ENCODE peak calls at places on chromosomes 6 and 20, in six cellular contexts. I, Y, U, R, E and B are unnamed samples.

GRCh38 chr6:26183581-26184408 is 96.6 kb downstream of the HFE start:
- DNase-seq in I (peak), Y (peak), U (peak), R (peak), E (peak), B (peak)

GRCh38 chr20:49318430-49319203 is 40.8 kb upstream of the ZNFX1 start:
- DNase-seq in I (no peak), Y (peak), U (peak), R (no peak), E (peak), B (no peak)

GRCh38 chr6:127518710-127519468 is at the start of gene MTCL3:
- DNase-seq in I (no peak), Y (peak), U (no peak), R (no peak), E (no peak), B (peak)

GRCh38 chr20:31581391-31581790 is 23.7 kb upstream of the ID1 start:
- DNase-seq in I (no peak), Y (no peak), U (no peak), R (no peak), E (no peak), B (no peak)

GRCh38 chr6:1917628-1918371 is 308.1 kb downstream of the FOXC1 start:
- DNase-seq in I (no peak), Y (no peak), U (no peak), R (no peak), E (no peak), B (no peak)

GRCh38 chr6:148789991-148790390 is 43.2 kb downstream of the UST start:
- DNase-seq in I (no peak), Y (no peak), U (no peak), R (no peak), E (no peak), B (no peak)

GRCh38 chr6:107813555-107814194 is 10.4 kb downstream of the SCML4 start:
- DNase-seq in I (no peak), Y (no peak), U (no peak), R (no peak), E (no peak), B (no peak)

GRCh38 chr6:36110863-36111262 is 19.4 kb upstream of the MAPK13 start:
- DNase-seq in I (no peak), Y (no peak), U (no peak), R (no peak), E (no peak), B (no peak)

GRCh38 chr6:10278786-10279185 is 136.1 kb downstream of the TFAP2A start:
- DNase-seq in I (no peak), Y (no peak), U (no peak), R (no peak), E (no peak), B (no peak)

GRCh38 chr6:108993876-108994275 is 100.8 kb downstream of the SESN1 start:
- DNase-seq in I (no peak), Y (no peak), U (no peak), R (no peak), E (no peak), B (no peak)

DNA sequence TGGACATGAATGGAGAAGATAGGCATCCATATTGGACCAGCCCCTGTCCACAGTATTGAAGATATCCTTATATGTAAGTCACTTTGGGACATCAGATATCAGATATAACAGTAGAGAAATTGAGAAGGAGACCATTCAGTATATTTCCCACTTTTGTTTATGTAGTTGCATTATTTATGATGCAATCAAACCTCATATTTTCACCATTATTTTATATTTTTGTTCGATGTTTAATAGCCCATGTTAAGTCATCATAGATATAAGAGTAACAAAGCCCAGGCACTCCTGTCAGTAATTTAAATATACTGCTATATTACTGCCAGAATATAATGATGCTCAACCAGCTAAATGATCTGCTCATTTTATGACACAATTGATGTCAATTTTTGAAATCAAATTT is 744.5 kb upstream of the EPHA7 start:
- DNase-seq in I (no peak), Y (no peak), U (no peak), R (no peak), E (no peak), B (no peak)
- H3K27ac ChIP-seq in I (no peak), Y (no peak), U (no peak), R (no peak), E (no peak), B (no peak)

GRCh38 chr6:158636778-158637177 is 7.8 kb downstream of the DYNLT1 start:
- DNase-seq in I (no peak), Y (no peak), U (no peak), R (no peak), E (no peak), B (no peak)
- H3K27ac ChIP-seq in I (no peak), Y (no peak), U (no peak), R (no peak), E (no peak), B (no peak)

GRCh38 chr6:52497652-52498408 is 77.7 kb downstream of the EFHC1 start:
- DNase-seq in I (no peak), Y (no peak), U (peak), R (no peak), E (no peak), B (no peak)
- H3K27ac ChIP-seq in I (no peak), Y (no peak), U (no peak), R (no peak), E (no peak), B (no peak)

GRCh38 chr20:24444531-24445190 is 24.8 kb upstream of the SYNDIG1 start:
- DNase-seq in I (no peak), Y (no peak), U (no peak), R (no peak), E (no peak), B (no peak)
- H3K27ac ChIP-seq in I (no peak), Y (no peak), U (no peak), R (no peak), E (no peak), B (no peak)

GRCh38 chr6:143759666-143760065 is 81.9 kb downstream of the PHACTR2 start:
- DNase-seq in I (no peak), Y (no peak), U (no peak), R (no peak), E (peak), B (no peak)
- H3K27ac ChIP-seq in I (no peak), Y (no peak), U (no peak), R (no peak), E (no peak), B (no peak)

DNA sequence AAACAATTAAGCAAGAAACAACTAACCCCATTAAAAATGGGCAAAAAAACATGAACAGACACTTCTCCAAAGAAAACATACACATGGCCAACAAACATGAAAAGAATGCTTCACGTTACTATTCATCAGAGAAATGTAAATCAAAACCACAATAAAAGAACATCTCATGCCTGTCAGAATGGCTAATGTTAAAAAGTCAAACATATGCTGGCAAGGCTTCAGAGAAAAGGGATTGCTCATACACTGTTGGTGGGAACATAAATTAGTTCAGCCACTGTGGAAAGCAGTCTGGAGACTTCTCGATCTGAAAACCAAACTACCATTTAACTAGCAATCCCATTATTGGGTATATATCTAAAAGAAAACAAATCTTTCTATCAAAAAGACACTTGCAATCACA is 217.5 kb downstream of the TINAG start:
- DNase-seq in I (no peak), Y (no peak), U (no peak), R (no peak), E (no peak), B (no peak)
- H3K27ac ChIP-seq in I (no peak), Y (no peak), U (no peak), R (no peak), E (no peak), B (no peak)

GRCh38 chr20:58649288-58650180 is 1.5 kb upstream of the STX16 start:
- DNase-seq in I (peak), Y (peak), U (peak), R (no peak), E (no peak), B (no peak)
- H3K27ac ChIP-seq in I (peak), Y (peak), U (peak), R (peak), E (no peak), B (no peak)

DNA sequence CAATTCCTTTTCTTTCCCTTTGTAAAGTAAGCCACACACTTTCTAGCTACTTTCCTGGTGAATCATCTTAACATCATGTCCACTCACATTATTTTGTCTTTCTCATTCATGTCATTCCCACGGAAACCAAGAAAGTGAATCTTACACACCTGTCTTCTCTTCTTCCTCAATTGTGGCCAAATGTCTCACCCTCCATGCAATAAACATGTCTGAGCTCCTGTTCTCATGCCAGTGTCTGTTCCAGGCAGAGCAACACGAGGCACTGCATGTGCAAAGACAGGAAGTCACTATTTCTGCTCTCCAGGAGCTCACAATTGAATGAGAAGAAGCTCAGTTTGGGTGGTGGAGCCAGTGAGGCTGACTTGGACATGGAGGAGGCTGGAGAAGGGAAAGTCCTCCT is 29.0 kb upstream of the TMEM244 start:
- DNase-seq in I (no peak), Y (no peak), U (no peak), R (no peak), E (no peak), B (no peak)
- H3K27ac ChIP-seq in I (no peak), Y (no peak), U (no peak), R (no peak), E (no peak), B (peak)